ENCODE peak calls at places on chromosome 5, in eight cellular contexts. C is NT2/D1; A is T-helper 1 cell; D is activated T-cell treated with anti-CD3 and anti-CD28 coated beads for 1 hour; U is SJSA1; O is T-helper 2 cell; F is tibial artery; I is CD8-positive, alpha-beta memory T cell. J is an unnamed sample.

GRCh38 chr5:154603978-154604679 is 126.1 kb upstream of the HAND1 start:
- DNase-seq in O (no peak), A (no peak), C (no peak), U (peak; percentile 96), F (no peak), I (no peak), D (no peak), J (peak; percentile 44)

GRCh38 chr5:117604845-117605244 is 1030.2 kb upstream of the SEMA6A start:
- DNase-seq in O (no peak), D (no peak), A (no peak), I (no peak), C (no peak), F (no peak), U (no peak), J (peak; percentile 12)

GRCh38 chr5:457195-457961 is 14.4 kb downstream of the EXOC3 start:
- DNase-seq in D (no peak), C (no peak), A (no peak), O (no peak), F (peak; percentile 54), U (no peak), I (no peak), J (no peak)

GRCh38 chr5:169430676-169431075 is 129.7 kb upstream of the SLIT3 start:
- DNase-seq in C (no peak), A (no peak), O (no peak), U (no peak), F (no peak), I (no peak), D (no peak), J (no peak)

GRCh38 chr5:36202521-36202961 is 39.2 kb downstream of the NADK2 start:
- DNase-seq in C (no peak), A (no peak), I (no peak), O (no peak), D (no peak), U (no peak), F (no peak), J (no peak)

GRCh38 chr5:71891856-71892255 is 172.8 kb downstream of the CARTPT start:
- DNase-seq in A (no peak), I (no peak), D (no peak), C (peak; percentile 46), U (peak; percentile 48), F (no peak), O (no peak), J (peak; percentile 37)

GRCh38 chr5:123875444-123876264 is 363.7 kb downstream of the CSNK1G3 start:
- DNase-seq in O (no peak), F (no peak), A (no peak), C (peak; percentile 75), U (peak; percentile 61), I (no peak), D (no peak), J (no peak)

GRCh38 chr5:35884125-35884788 is 27.6 kb downstream of the IL7R start:
- DNase-seq in C (peak; percentile 1), F (no peak), I (no peak), A (peak; percentile 45), O (no peak), U (peak; percentile 88), D (no peak), J (peak; percentile 91)

GRCh38 chr5:2702096-2702879 is 49.2 kb downstream of the IRX2 start:
- DNase-seq in U (no peak), A (no peak), C (no peak), I (no peak), D (no peak), O (no peak), F (no peak), J (no peak)

GRCh38 chr5:72407541-72407940 is 87.4 kb downstream of the PTCD2 start:
- DNase-seq in D (no peak), O (no peak), C (no peak), U (no peak), I (no peak), A (no peak), F (no peak), J (peak; percentile 39)

GRCh38 chr5:68656936-68657857 is 436.6 kb upstream of the SLC30A5 start:
- DNase-seq in I (no peak), C (peak; percentile 18), F (no peak), O (no peak), D (no peak), U (no peak), A (no peak), J (peak; percentile 44)

GRCh38 chr5:135249658-135250057 is 149.4 kb downstream of the MACROH2A1 start:
- DNase-seq in A (no peak), D (no peak), O (no peak), I (no peak), F (no peak), U (peak; percentile 28), C (no peak), J (no peak)

GRCh38 chr5:186091-187041 is 4.9 kb upstream of the LRRC14B start:
- DNase-seq in A (no peak), O (no peak), F (no peak), C (no peak), U (no peak), I (no peak), D (no peak), J (no peak)

GRCh38 chr5:74130141-74130897 is 504.3 kb downstream of the ARHGEF28 start:
- DNase-seq in U (no peak), I (no peak), C (no peak), A (no peak), O (no peak), F (no peak), D (no peak), J (no peak)

GRCh38 chr5:78562719-78563330 is 85.7 kb downstream of the LHFPL2 start:
- DNase-seq in U (no peak), A (no peak), O (no peak), C (no peak), D (no peak), F (no peak), I (no peak), J (no peak)

GRCh38 chr5:141208478-141208877 is at the start of gene PCDHB12:
- DNase-seq in A (no peak), C (no peak), F (no peak), I (no peak), U (peak; percentile 15), O (no peak), D (no peak), J (no peak)

GRCh38 chr5:170632266-170632984 is 128.6 kb downstream of the KCNIP1 start:
- DNase-seq in F (peak; percentile 67), D (no peak), U (no peak), O (no peak), C (no peak), A (no peak), I (no peak), J (no peak)

GRCh38 chr5:150058480-150059126 is 27.8 kb downstream of the CSF1R start:
- DNase-seq in I (no peak), C (no peak), F (peak; percentile 64), D (no peak), A (no peak), O (no peak), U (peak; percentile 81), J (peak; percentile 74)

GRCh38 chr5:33231935-33232334 is 208.8 kb upstream of the TARS1 start:
- DNase-seq in C (no peak), O (no peak), A (no peak), I (no peak), F (no peak), D (no peak), U (no peak), J (no peak)

GRCh38 chr5:92248518-92248917 is 865.4 kb upstream of the ARRDC3 start:
- DNase-seq in A (no peak), D (no peak), U (no peak), F (no peak), I (no peak), C (no peak), O (no peak), J (no peak)

GRCh38 chr5:84239509-84239908 is 145.2 kb downstream of the EDIL3 start:
- DNase-seq in O (no peak), A (no peak), U (no peak), F (no peak), I (no peak), D (no peak), C (no peak), J (peak; percentile 85)

GRCh38 chr5:145917288-145917687 is 19.1 kb upstream of the SH3RF2 start:
- DNase-seq in D (no peak), O (no peak), U (no peak), I (no peak), A (no peak), F (no peak), C (no peak), J (peak; percentile 60)

GRCh38 chr5:84524491-84524890 is 139.8 kb upstream of the EDIL3 start:
- DNase-seq in I (no peak), O (no peak), C (no peak), U (no peak), F (no peak), A (no peak), D (no peak), J (no peak)

GRCh38 chr5:127849891-127850290 is 146.7 kb downstream of the CCDC192 start:
- DNase-seq in F (no peak), D (no peak), O (no peak), A (no peak), I (no peak), C (no peak), U (no peak), J (no peak)

GRCh38 chr5:179273441-179274145 is 71.7 kb downstream of the ADAMTS2 start:
- DNase-seq in U (no peak), C (no peak), I (no peak), F (peak; percentile 61), O (no peak), A (no peak), D (no peak), J (no peak)

J was measured in bronchial epithelial cell.